ENCODE peak calls at places on chromosome 18, in four cellular contexts. M, U, E and L are unnamed samples.

GRCh38 chr18:9722691-9723090 is 14.6 kb downstream of the RAB31 start:
- DNase-seq in M (no peak), U (no peak), E (no peak), L (no peak)

GRCh38 chr18:12811191-12811950 is 72.7 kb downstream of the PTPN2 start:
- DNase-seq in M (no peak), U (no peak), E (no peak), L (no peak)

GRCh38 chr18:2430191-2430590 is 141.1 kb downstream of the METTL4 start:
- DNase-seq in M (no peak), U (no peak), E (no peak), L (no peak)

GRCh38 chr18:27723168-27723567 is 453.8 kb downstream of the CDH2 start:
- DNase-seq in M (no peak), U (no peak), E (no peak), L (no peak)

GRCh38 chr18:21714472-21714871 is 9.9 kb upstream of the ABHD3 start:
- DNase-seq in M (no peak), U (no peak), E (no peak), L (no peak)

GRCh38 chr18:23587220-23587642 is 925 bp upstream of the NPC1 start:
- DNase-seq in M (no peak), U (no peak), E (no peak), L (no peak)

GRCh38 chr18:49682301-49683190 is 120.7 kb downstream of the LIPG start:
- DNase-seq in M (no peak), U (no peak), E (no peak), L (no peak)

GRCh38 chr18:56890632-56891031 is 239.5 kb downstream of the WDR7 start:
- DNase-seq in M (no peak), U (no peak), E (no peak), L (no peak)

GRCh38 chr18:6557052-6557451 is 142.3 kb upstream of the L3MBTL4 start:
- DNase-seq in M (no peak), U (no peak), E (no peak), L (no peak)

GRCh38 chr18:506264-506663 is 5.8 kb upstream of the COLEC12 start:
- DNase-seq in M (no peak), U (no peak), E (no peak), L (no peak)

GRCh38 chr18:36580266-36580665 is 248.5 kb downstream of the TPGS2 start:
- DNase-seq in M (no peak), U (no peak), E (no peak), L (no peak)

GRCh38 chr18:55337153-55337552 is 250.8 kb downstream of the TCF4 start:
- DNase-seq in M (no peak), U (no peak), E (no peak), L (no peak)

GRCh38 chr18:60350975-60351374 is 21.6 kb downstream of the MC4R start:
- DNase-seq in M (no peak), U (no peak), E (no peak), L (no peak)

GRCh38 chr18:13246591-13246990 is 28.0 kb downstream of the LDLRAD4 start:
- DNase-seq in M (no peak), U (no peak), E (no peak), L (no peak)

GRCh38 chr18:9804517-9805104 is 81.2 kb upstream of the TXNDC2 start:
- DNase-seq in M (no peak), U (no peak), E (no peak), L (no peak)

GRCh38 chr18:77056399-77057015 is 76.1 kb downstream of the MBP start:
- DNase-seq in M (peak; percentile 45), U (no peak), E (no peak), L (no peak)

GRCh38 chr18:812123-812672 is at the start of gene YES1:
- DNase-seq in M (peak; percentile 92), U (peak; percentile 73), E (no peak), L (no peak)

GRCh38 chr18:59044855-59045254 is 94.8 kb upstream of the SEC11C start:
- DNase-seq in M (no peak), U (no peak), E (no peak), L (no peak)

GRCh38 chr18:3864669-3865298 is 414.8 kb downstream of the TGIF1 start:
- DNase-seq in M (no peak), U (no peak), E (no peak), L (no peak)

GRCh38 chr18:13376841-13377351 is 158.3 kb downstream of the LDLRAD4 start:
- DNase-seq in M (no peak), U (peak; percentile 53), E (no peak), L (no peak)

GRCh38 chr18:42509702-42510424 is 554.8 kb downstream of the PIK3C3 start:
- DNase-seq in M (no peak), U (no peak), E (no peak), L (no peak)

GRCh38 chr18:46140173-46140572 is 36.0 kb downstream of the HAUS1 start:
- DNase-seq in M (no peak), U (no peak), E (no peak), L (no peak)

GRCh38 chr18:36189486-36189885 is 2.2 kb downstream of the MOCOS start:
- DNase-seq in M (no peak), U (no peak), E (no peak), L (no peak)

GRCh38 chr18:79483971-79484491 is 88.3 kb downstream of the NFATC1 start:
- DNase-seq in M (peak; percentile 67), U (no peak), E (no peak), L (no peak)

GRCh38 chr18:80105369-80106167 is 3.5 kb upstream of the ADNP2 start:
- DNase-seq in M (no peak), U (no peak), E (no peak), L (no peak)

GRCh38 chr18:31250902-31251301 is 67.1 kb upstream of the DSG1 start:
- DNase-seq in M (no peak), U (no peak), E (no peak), L (no peak)

GRCh38 chr18:3715223-3716080 is 265.5 kb downstream of the TGIF1 start:
- DNase-seq in M (no peak), U (no peak), E (no peak), L (no peak)